ENCODE peak calls at places on chromosomes 6 and 20, in four cellular contexts. C is HCT116, I is H1, K is NT2/D1. Y is an unnamed sample.

GRCh38 chr6:56842602-56843475 is 112.1 kb upstream of the BEND6 start:
- DNase-seq in K (peak), C (no peak), I (peak), Y (no peak)

GRCh38 chr6:138337076-138337475 is 40.6 kb upstream of the SMIM28 start:
- DNase-seq in C (no peak), I (no peak), K (no peak), Y (no peak)

GRCh38 chr20:38426006-38426405 is 9.1 kb downstream of the SNHG17 start:
- DNase-seq in K (no peak), C (no peak), I (no peak), Y (no peak)

GRCh38 chr6:150717419-150717818 is 117.7 kb downstream of the PLEKHG1 start:
- DNase-seq in I (no peak), C (no peak), K (no peak), Y (no peak)

GRCh38 chr6:123812621-123813020 is 9.0 kb downstream of the NKAIN2 start:
- DNase-seq in K (no peak), I (no peak), C (no peak), Y (no peak)

GRCh38 chr20:8019178-8019997 is at the start of gene TMX4:
- DNase-seq in I (peak), C (peak), K (peak), Y (peak)

GRCh38 chr6:15260099-15260821 is 14.4 kb downstream of the JARID2 start:
- DNase-seq in C (no peak), K (no peak), I (no peak), Y (no peak)

GRCh38 chr20:21182832-21183563 is 57.1 kb downstream of the KIZ start:
- DNase-seq in I (no peak), C (no peak), K (no peak), Y (no peak)

GRCh38 chr6:109252261-109253041 is 129.8 kb downstream of the CD164 start:
- DNase-seq in C (no peak), K (no peak), I (no peak), Y (no peak)

GRCh38 chr20:13296070-13296469 is 75.0 kb downstream of the ISM1 start:
- DNase-seq in K (no peak), I (no peak), C (no peak), Y (no peak)

GRCh38 chr6:138545621-138545980 is 46.3 kb upstream of the NHSL1 start:
- DNase-seq in C (no peak), I (peak), K (peak), Y (no peak)

GRCh38 chr6:151009576-151009975 is 144.1 kb downstream of the MTHFD1L start:
- DNase-seq in I (peak), K (peak), C (no peak), Y (no peak)

GRCh38 chr6:120569689-120570088 is 764.6 kb downstream of the TBC1D32 start:
- DNase-seq in K (no peak), C (no peak), I (no peak), Y (no peak)

GRCh38 chr6:137097057-137097456 is 52.3 kb upstream of the IL20RA start:
- DNase-seq in C (no peak), I (no peak), K (no peak), Y (no peak)

GRCh38 chr6:44009425-44010321 is 117.6 kb downstream of the MRPL14 start:
- DNase-seq in K (no peak), I (no peak), C (no peak), Y (no peak)

GRCh38 chr6:138227316-138227781 is 9.1 kb upstream of the PBOV1 start:
- DNase-seq in C (no peak), K (no peak), I (no peak), Y (no peak)

GRCh38 chr20:38631155-38632022 is 29.8 kb downstream of the ARHGAP40 start:
- DNase-seq in C (no peak), I (no peak), K (no peak), Y (no peak)

GRCh38 chr20:10610266-10610665 is 63.5 kb downstream of the JAG1 start:
- DNase-seq in I (no peak), C (no peak), K (no peak), Y (no peak)

GRCh38 chr20:4533734-4534133 is 188.0 kb upstream of the PRND start:
- DNase-seq in I (no peak), C (no peak), K (no peak), Y (no peak)

GRCh38 chr6:1729133-1729751 is 119.5 kb downstream of the FOXC1 start:
- DNase-seq in C (no peak), I (no peak), K (no peak), Y (no peak)

GRCh38 chr6:3561745-3562144 is 104.9 kb upstream of the SLC22A23 start:
- DNase-seq in K (peak), C (no peak), I (no peak), Y (no peak)

GRCh38 chr6:32432050-32432450 is 7.6 kb upstream of the HLA-DRA start:
- DNase-seq in C (peak), I (no peak), K (no peak), Y (no peak)

GRCh38 chr20:38894091-38894847 is 31.9 kb upstream of the FAM83D start:
- DNase-seq in I (no peak), C (no peak), K (no peak), Y (no peak)

GRCh38 chr6:42156638-42157037 is 14.2 kb upstream of the C6orf132 start:
- DNase-seq in I (no peak), C (no peak), K (no peak), Y (no peak)

GRCh38 chr6:99604161-99605073 is 2.2 kb upstream of the PRDM13 start:
- DNase-seq in K (no peak), C (no peak), I (peak), Y (no peak)

GRCh38 chr6:887583-888235 is 194.8 kb upstream of the EXOC2 start:
- DNase-seq in I (no peak), K (no peak), C (no peak), Y (no peak)

GRCh38 chr20:58891076-58891685 is 38.7 kb downstream of the GNAS start:
- DNase-seq in C (no peak), K (no peak), I (peak), Y (no peak)

GRCh38 chr20:63183422-63184146 is 32.3 kb downstream of the YTHDF1 start:
- DNase-seq in I (peak), K (no peak), C (peak), Y (no peak)

GRCh38 chr20:61303675-61304074 is 51.6 kb downstream of the CDH4 start:
- DNase-seq in K (no peak), I (no peak), C (no peak), Y (no peak)

GRCh38 chr6:14273196-14273595 is 155.6 kb downstream of the CD83 start:
- DNase-seq in C (no peak), I (peak), K (peak), Y (no peak)

GRCh38 chr6:21451546-21452013 is 142.0 kb upstream of the SOX4 start:
- DNase-seq in C (no peak), I (no peak), K (no peak), Y (no peak)

GRCh38 chr6:98769546-98769945 is 64.8 kb upstream of the POU3F2 start:
- DNase-seq in C (peak), K (no peak), I (no peak), Y (no peak)

GRCh38 chr6:129402244-129402643 is 307.7 kb downstream of the ARHGAP18 start:
- DNase-seq in I (no peak), C (no peak), K (no peak), Y (no peak)

GRCh38 chr6:153947817-153948447 is 91.1 kb upstream of the OPRM1 start:
- DNase-seq in I (peak), C (peak), K (peak), Y (no peak)

GRCh38 chr6:156774872-156775405 is 2.2 kb upstream of the ARID1B start:
- DNase-seq in C (no peak), I (no peak), K (no peak), Y (no peak)

GRCh38 chr6:25423358-25423757 is 144.2 kb downstream of the CARMIL1 start:
- DNase-seq in K (no peak), I (no peak), C (no peak), Y (no peak)

GRCh38 chr6:128432394-128432793 is 88.0 kb downstream of the PTPRK start:
- DNase-seq in C (no peak), I (no peak), K (no peak), Y (no peak)

GRCh38 chr6:11209941-11210340 is 22.5 kb downstream of the NEDD9 start:
- DNase-seq in I (no peak), C (no peak), K (no peak), Y (no peak)

DNA sequence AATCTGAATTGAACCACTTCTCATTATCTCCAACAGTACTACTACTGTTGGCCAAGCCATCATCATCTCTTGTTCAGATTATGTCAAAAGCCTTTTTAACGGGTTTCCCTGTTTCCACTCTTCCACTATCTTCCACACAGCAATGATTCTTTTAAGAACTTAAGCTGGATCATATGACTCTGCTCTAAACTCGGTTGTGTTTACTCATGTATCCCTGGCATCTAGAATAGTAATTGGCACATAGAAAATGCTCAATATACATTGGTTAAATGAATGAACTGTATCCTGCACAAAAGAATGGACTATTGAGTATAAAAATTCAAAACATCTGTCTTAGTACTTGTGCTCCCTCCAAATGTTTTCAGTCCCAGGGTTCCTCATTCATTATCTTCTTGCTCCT is 2.8 kb upstream of the COX7A2 start:
- DNase-seq in K (no peak), I (no peak), C (no peak), Y (no peak)
- TF ChIP-seq ZNF274 in K (no peak), I (no peak), C (no peak), Y (no peak)

GRCh38 chr6:13141392-13141791 is 186.9 kb downstream of the TBC1D7 start:
- DNase-seq in K (no peak), I (no peak), C (no peak), Y (no peak)
- TF ChIP-seq ZNF274 in K (no peak), I (no peak), C (no peak), Y (no peak)

GRCh38 chr6:85363870-85364269 is 86.0 kb upstream of the NT5E start:
- DNase-seq in K (no peak), C (no peak), I (no peak), Y (no peak)

GRCh38 chr6:85361643-85362014 is 88.3 kb upstream of the NT5E start:
- DNase-seq in C (no peak), I (no peak), K (no peak), Y (no peak)

GRCh38 chr6:85360794-85361642 is 88.9 kb upstream of the NT5E start:
- DNase-seq in K (no peak), C (peak), I (no peak), Y (no peak)

GRCh38 chr6:85364354-85364753 is 85.5 kb upstream of the NT5E start:
- DNase-seq in C (peak), K (no peak), I (no peak), Y (no peak)

GRCh38 chr6:85362652-85363310 is 87.1 kb upstream of the NT5E start:
- DNase-seq in I (no peak), C (no peak), K (no peak), Y (no peak)
- TF ChIP-seq ZNF274 in I (no peak), C (no peak), K (no peak), Y (no peak)

GRCh38 chr6:79399499-79399898 is 137.7 kb downstream of the LCA5 start:
- DNase-seq in K (no peak), I (no peak), C (no peak), Y (no peak)

GRCh38 chr6:79391511-79391910 is 145.7 kb downstream of the LCA5 start:
- DNase-seq in I (no peak), C (no peak), K (no peak), Y (no peak)

GRCh38 chr6:79396625-79397024 is 140.6 kb downstream of the LCA5 start:
- DNase-seq in C (no peak), K (no peak), I (no peak), Y (no peak)

DNA sequence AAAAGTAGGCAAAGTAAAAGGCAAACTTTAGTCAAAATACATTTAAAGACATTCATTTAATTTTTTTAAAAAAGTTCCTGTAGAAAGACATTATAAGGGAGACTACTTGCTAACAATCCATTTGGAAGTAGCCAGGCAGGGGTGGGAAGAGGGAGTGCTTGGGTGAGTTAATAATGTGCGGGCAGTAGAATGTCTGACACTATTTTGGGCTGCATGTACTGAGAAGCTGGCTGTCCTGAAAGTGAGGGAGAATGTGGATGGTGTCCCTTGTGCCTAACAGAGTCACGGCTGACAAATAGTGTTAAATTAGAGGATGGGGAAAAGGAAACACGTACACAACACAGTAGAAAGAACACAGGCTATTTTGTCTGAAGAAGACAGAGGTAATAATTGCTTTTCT is 142.5 kb downstream of the LCA5 start:
- DNase-seq in I (no peak), K (no peak), C (no peak), Y (no peak)
- TF ChIP-seq ZNF274 in I (no peak), K (no peak), C (no peak), Y (no peak)

DNA sequence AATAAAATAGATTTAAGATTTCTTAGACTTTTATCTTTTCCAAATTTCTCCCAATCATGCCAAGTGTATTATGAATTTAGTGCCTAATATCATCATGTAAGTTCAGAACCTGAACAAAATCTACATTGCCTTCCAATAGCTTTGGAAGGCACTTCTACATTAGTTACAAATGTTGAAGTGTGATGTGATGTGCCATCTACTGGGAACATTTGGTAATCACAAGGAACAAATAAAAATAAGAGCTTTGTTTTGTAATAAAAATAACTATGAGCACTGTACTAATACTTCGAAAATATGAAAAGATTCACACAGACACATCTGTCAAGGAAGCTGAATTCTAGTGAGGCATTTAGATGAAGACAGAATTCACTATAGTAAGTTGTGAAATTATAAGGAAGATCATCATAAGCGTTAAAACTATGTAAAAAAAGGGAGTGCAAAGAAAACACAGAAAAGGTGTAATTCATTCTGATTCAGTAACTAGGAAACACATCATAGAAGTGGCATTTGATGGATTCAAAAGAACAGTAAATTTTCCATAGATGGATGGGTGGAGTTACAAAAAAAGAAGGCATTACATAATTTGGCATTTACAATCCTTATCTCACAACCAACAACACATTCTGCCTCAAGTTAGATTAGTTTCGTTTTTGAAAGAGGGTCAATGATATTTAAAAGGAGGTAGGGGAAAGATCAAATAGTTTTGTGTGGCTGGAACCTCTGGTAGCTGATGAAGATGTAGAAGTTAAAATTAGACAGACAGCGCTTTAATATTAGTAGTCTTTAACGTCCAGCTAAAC is 161.0 kb downstream of the ASCC3 start:
- DNase-seq in I (no peak), K (no peak), C (peak), Y (no peak)
- TF ChIP-seq ZNF274 in I (no peak), K (no peak), C (no peak), Y (no peak)

GRCh38 chr20:46811328-46812084 is 83.1 kb upstream of the EYA2 start:
- DNase-seq in C (no peak), K (no peak), I (peak), Y (no peak)
- TF ChIP-seq ZNF274 in C (no peak), K (no peak), I (no peak), Y (no peak)

Y was measured in GM12878.